ENCODE peak calls at places on chromosome 3, in four cellular contexts. A is IMR-90, T is H9, M is H1. D is an unnamed sample.

GRCh38 chr3:172094621-172095557 is 55.5 kb downstream of the FNDC3B start:
- DNase-seq in A (peak; percentile 62), T (no peak), M (no peak), D (no peak)

GRCh38 chr3:86180696-86181095 is 810.3 kb downstream of the VGLL3 start:
- DNase-seq in A (no peak), T (no peak), M (no peak), D (peak; percentile 1)

GRCh38 chr3:143865302-143865701 is 17.0 kb upstream of the SLC9A9 start:
- DNase-seq in A (peak; percentile 3), T (no peak), M (no peak), D (no peak)

GRCh38 chr3:151156618-151157216 is 46.3 kb downstream of the GPR171 start:
- DNase-seq in A (peak; percentile 61), T (no peak), M (no peak), D (peak; percentile 33)

GRCh38 chr3:16841906-16842709 is 42.6 kb upstream of the PLCL2 start:
- DNase-seq in A (no peak), T (peak; percentile 47), M (no peak), D (no peak)

GRCh38 chr3:143526016-143526540 is 322.2 kb downstream of the SLC9A9 start:
- DNase-seq in A (no peak), T (no peak), M (no peak), D (peak; percentile 65)

GRCh38 chr3:10226293-10226692 is 22.0 kb upstream of the TATDN2 start:
- DNase-seq in A (no peak), T (peak; percentile 92), M (peak; percentile 83), D (no peak)

GRCh38 chr3:197317250-197317963 is 19.0 kb upstream of the DLG1 start:
- DNase-seq in A (peak; percentile 95), T (no peak), M (no peak), D (peak; percentile 85)

GRCh38 chr3:38480930-38481329 is 15.2 kb upstream of the EXOG start:
- DNase-seq in A (no peak), T (no peak), M (no peak), D (no peak)

GRCh38 chr3:87025636-87026035 is 34.7 kb upstream of the VGLL3 start:
- DNase-seq in A (no peak), T (no peak), M (no peak), D (peak; percentile 76)

GRCh38 chr3:122555275-122556071 is 8.6 kb downstream of the PARP9 start:
- DNase-seq in A (peak; percentile 57), T (no peak), M (no peak), D (no peak)

GRCh38 chr3:36906504-36907149 is 38.2 kb downstream of the TRANK1 start:
- DNase-seq in A (peak; percentile 67), T (no peak), M (no peak), D (peak; percentile 31)

GRCh38 chr3:18027161-18027939 is 284.9 kb upstream of the TBC1D5 start:
- DNase-seq in A (no peak), T (no peak), M (no peak), D (no peak)

GRCh38 chr3:52350981-52351761 is 35.1 kb downstream of the DNAH1 start:
- DNase-seq in A (no peak), T (no peak), M (no peak), D (no peak)

GRCh38 chr3:186021673-186022362 is 84.0 kb upstream of the TRA2B start:
- DNase-seq in A (peak; percentile 95), T (no peak), M (no peak), D (peak; percentile 25)

GRCh38 chr3:197501496-197501878 is 54.3 kb downstream of the BDH1 start:
- DNase-seq in A (peak; percentile 31), T (no peak), M (no peak), D (no peak)

GRCh38 chr3:97291901-97292300 is 472.7 kb upstream of the ARL6 start:
- DNase-seq in A (no peak), T (no peak), M (no peak), D (no peak)

DNA sequence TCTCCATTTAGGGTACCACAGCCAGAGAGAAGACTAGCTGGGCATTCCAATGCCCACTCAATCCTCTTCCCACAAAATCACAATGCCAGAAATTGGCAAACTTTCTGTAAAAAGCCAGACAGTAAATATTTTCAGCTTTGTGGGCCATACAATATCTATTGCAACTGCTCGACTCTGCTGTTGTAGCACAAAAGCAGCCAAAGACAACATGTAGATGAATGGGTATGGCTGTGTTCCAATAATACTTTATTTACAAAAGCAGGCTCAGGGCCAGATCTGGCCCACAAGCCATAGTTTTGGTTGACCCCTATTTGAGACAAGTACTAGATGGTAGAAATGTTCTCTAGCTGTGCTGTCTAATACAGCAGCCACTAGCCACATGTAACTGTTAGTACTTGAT is 330.9 kb downstream of the ERC2 start:
- DNase-seq in A (no peak), T (no peak), M (no peak), D (no peak)
- H3K14ac ChIP-seq in A (no peak overlapping the region), T (no peak overlapping the region), M (no peak overlapping the region), D (no peak overlapping the region)

DNA sequence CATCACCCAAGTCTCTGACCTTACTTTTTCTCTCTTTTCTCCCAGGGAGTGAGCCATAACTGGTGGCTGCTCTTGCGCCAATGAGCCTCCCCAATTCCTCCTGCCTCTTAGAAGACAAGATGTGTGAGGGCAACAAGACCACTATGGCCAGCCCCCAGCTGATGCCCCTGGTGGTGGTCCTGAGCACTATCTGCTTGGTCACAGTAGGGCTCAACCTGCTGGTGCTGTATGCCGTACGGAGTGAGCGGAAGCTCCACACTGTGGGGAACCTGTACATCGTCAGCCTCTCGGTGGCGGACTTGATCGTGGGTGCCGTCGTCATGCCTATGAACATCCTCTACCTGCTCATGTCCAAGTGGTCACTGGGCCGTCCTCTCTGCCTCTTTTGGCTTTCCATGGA is 13.2 kb upstream of the ATG7 start:
- DNase-seq in A (no peak), T (no peak), M (no peak), D (no peak)
- H3K14ac ChIP-seq in A (no peak overlapping the region), T (no peak overlapping the region), M (no peak overlapping the region), D (no peak overlapping the region)

GRCh38 chr3:66396888-66397287 is 103.9 kb downstream of the LRIG1 start:
- DNase-seq in A (no peak), T (no peak), M (no peak), D (no peak)

GRCh38 chr3:66400381-66401156 is 100.3 kb downstream of the LRIG1 start:
- DNase-seq in A (no peak), T (no peak), M (no peak), D (no peak)

GRCh38 chr3:66397745-66398144 is 103.1 kb downstream of the LRIG1 start:
- DNase-seq in A (peak; percentile 34), T (no peak), M (no peak), D (no peak)

GRCh38 chr3:66399529-66400232 is 101.1 kb downstream of the LRIG1 start:
- DNase-seq in A (no peak), T (no peak), M (no peak), D (no peak)

DNA sequence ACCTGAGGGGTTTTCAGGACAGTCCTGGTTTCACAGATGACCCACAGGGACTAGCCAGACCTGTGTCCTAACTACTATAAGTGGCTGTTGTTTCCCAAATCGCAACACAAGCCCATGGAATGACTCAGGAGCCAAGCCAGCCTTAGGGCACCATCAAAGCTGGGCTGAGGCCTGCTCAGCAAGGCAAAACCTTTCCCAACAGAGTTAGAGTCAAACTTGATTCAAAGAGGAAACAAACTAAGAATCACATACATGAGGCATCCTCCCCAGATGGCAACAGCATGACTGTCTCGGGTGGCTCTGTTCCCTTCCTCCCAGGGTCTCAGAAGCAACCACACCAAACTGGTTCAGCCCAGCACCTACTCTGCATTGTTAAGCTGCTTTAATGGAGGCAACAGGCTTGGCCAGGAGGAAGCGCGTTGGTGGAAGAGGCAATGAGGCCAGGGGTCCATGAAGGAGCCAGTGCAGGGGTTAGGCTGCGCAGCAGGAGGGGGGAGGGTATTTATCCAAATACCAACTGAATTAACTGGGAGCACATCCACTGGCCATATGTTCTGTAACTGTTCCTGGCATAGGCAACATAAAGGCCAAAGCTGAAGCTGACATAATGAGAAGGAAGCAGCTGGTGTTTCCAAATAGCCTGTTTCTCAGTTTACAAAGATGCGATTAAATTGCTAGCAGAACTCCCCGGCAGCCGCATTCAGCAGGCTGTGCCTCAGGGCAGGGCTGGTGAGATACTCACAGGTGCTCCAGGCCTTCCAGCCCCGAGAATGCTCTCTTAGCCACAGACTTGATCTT is 102.4 kb downstream of the LRIG1 start:
- DNase-seq in A (peak; percentile 56), T (no peak), M (no peak), D (peak; percentile 91)
- H3K14ac ChIP-seq in A (peak overlapping the region; percentile 16), T (no peak overlapping the region), M (no peak overlapping the region), D (no peak overlapping the region)

GRCh38 chr3:12954891-12955650 is 113.7 kb upstream of the RPL32 start:
- DNase-seq in A (no peak), T (no peak), M (no peak), D (no peak)
- H3K14ac ChIP-seq in A (no peak overlapping the region), T (no peak overlapping the region), M (no peak overlapping the region), D (peak overlapping the region; percentile 33)

DNA sequence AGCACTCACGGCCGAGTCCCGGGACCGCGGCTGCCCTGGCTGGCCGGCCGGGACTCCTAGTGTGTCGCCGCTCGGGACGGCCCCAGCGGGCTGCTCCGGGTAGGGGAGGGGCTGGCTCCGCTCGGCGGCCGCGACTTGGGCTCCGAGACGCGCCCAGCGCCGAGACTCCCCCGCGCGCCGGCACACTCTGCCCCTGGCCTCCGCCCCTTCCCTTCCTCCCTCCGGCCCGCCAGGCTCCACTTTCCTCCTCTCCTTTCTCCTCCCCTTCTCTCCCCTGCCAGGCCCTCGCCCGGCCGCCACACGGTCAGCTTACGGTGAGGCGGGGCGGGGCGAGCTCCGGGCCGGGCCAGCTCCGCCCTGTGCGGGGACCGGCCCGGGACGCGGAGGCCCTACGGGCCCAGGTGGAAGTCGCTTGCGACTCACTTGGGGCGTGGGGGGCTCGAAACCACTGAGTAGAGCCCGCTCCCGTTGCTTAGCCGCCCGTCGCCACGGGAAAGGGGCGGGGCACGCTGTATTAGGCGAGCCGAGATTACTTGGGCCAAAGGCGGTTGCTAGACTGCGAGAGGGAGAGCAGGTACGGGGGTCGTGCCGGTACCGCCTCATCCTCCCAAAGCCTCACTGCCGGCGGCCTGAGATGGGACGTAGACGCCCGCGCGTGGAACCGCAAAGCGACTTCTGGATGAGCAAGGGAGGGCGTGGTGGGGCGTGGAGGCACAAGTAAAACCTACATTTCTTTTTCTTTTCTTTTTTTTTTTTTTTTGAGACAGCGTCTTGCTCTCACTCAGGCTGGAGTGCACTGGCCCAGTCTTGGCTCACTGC is at the start of gene ITGB5:
- DNase-seq in A (peak; percentile 63), T (peak; percentile 67), M (no peak), D (peak; percentile 71)
- H3K14ac ChIP-seq in A (peak within 1 kb of the TSS; percentile 85), T (peak within 1 kb of the TSS; percentile 88), M (no peak within 1 kb of the TSS), D (peak within 1 kb of the TSS; percentile 83)

DNA sequence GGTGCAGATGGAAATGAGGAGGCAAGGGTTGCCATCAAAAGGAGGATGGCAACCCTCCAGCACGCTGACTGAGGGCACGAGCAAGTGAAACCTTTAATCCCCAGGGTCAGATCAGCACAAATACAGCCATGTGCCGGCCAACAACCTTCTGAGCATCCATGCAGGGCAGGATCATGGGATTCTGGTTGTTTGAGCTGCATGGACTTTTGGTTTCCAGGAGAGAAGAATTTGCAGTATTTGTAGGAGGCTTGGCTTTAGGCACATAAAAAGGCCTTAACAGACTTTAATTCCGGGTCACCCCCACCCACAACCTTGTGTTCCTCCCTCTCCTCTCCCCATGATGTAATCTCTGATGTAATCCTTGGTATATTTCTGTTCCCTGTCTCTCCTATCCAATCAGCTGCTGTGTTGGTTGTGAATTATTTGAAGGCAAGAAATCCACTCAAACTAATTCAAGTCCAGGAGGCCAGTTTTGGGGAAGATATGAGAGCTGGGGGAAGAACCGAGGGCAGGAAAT is 254.3 kb downstream of the SHQ1 start:
- DNase-seq in A (peak; percentile 18), T (no peak), M (no peak), D (no peak)
- H3K14ac ChIP-seq in A (no peak overlapping the region), T (peak overlapping the region; percentile 2), M (no peak overlapping the region), D (no peak overlapping the region)

GRCh38 chr3:13174803-13175135 is 101.5 kb upstream of the IQSEC1 start:
- DNase-seq in A (no peak), T (no peak), M (no peak), D (no peak)
- H3K14ac ChIP-seq in A (no peak overlapping the region), T (no peak overlapping the region), M (no peak overlapping the region), D (no peak overlapping the region)